ENCODE peak calls at places on chromosomes 16 and 17, in nine cellular contexts. K is stomach, J is fibroblast of mammary gland, B is heart right ventricle, Z is AG10803, M is lower lobe of right lung, C is Peyer's patch, N is dorsolateral prefrontal cortex, I is left ventricle myocardium inferior. Q is an unnamed sample.

GRCh38 chr17:43536236-43537088 is 9.7 kb downstream of the ETV4 start:
- DNase-seq in I (no peak), B (no peak), M (no peak), Z (peak), C (no peak), N (no peak), K (no peak), J (peak), Q (no peak)

GRCh38 chr17:62617894-62618472 is 9.5 kb upstream of the MRC2 start:
- DNase-seq in I (no peak), K (no peak), Z (peak), N (no peak), J (peak), M (no peak), B (no peak), C (no peak), Q (no peak)

GRCh38 chr16:72107371-72107770 is 13.7 kb downstream of the DHX38 start:
- DNase-seq in K (no peak), B (no peak), M (no peak), N (no peak), Z (no peak), C (no peak), J (no peak), I (no peak), Q (no peak)

GRCh38 chr16:67326472-67327309 is at the start of the genes KCTD19 and LRRC36:
- DNase-seq in K (peak), I (peak), C (peak), B (peak), N (no peak), M (peak), Z (no peak), J (peak), Q (peak)

GRCh38 chr17:7867881-7868329 is 10.1 kb downstream of the CYB5D1 start:
- DNase-seq in N (no peak), I (no peak), B (no peak), J (no peak), K (no peak), Z (no peak), M (no peak), C (no peak), Q (no peak)

GRCh38 chr16:85621698-85622433 is 8.7 kb downstream of the GSE1 start:
- DNase-seq in I (no peak), B (no peak), N (no peak), J (no peak), M (no peak), Z (no peak), K (peak), C (no peak), Q (no peak)

GRCh38 chr17:13550291-13550690 is 51.4 kb downstream of the HS3ST3A1 start:
- DNase-seq in M (no peak), N (no peak), C (no peak), I (no peak), K (no peak), J (peak), Z (no peak), B (no peak), Q (no peak)

GRCh38 chr16:69003500-69003899 is 102.0 kb upstream of the HAS3 start:
- DNase-seq in I (no peak), J (peak), C (no peak), N (no peak), K (no peak), M (no peak), Z (no peak), B (no peak), Q (no peak)

GRCh38 chr17:65531508-65532431 is 29.7 kb downstream of the AXIN2 start:
- DNase-seq in I (peak), B (peak), N (no peak), M (no peak), C (no peak), J (peak), Z (peak), K (peak), Q (no peak)

GRCh38 chr17:39813631-39814030 is 50.5 kb downstream of the IKZF3 start:
- DNase-seq in J (no peak), K (no peak), N (no peak), M (no peak), Z (no peak), I (no peak), C (peak), B (no peak), Q (no peak)

GRCh38 chr17:7497228-7497627 is 13.1 kb downstream of the POLR2A start:
- DNase-seq in K (no peak), Z (no peak), M (no peak), I (no peak), N (no peak), C (no peak), J (no peak), B (peak), Q (no peak)

GRCh38 chr16:55225972-55226542 is 97.9 kb upstream of the IRX6 start:
- DNase-seq in M (no peak), J (no peak), C (no peak), Z (no peak), I (no peak), B (no peak), K (no peak), N (no peak), Q (no peak)

GRCh38 chr17:56752263-56752662 is 81.5 kb downstream of the C17orf67 start:
- DNase-seq in Z (peak), J (peak), B (no peak), M (no peak), N (no peak), I (no peak), K (no peak), C (no peak), Q (no peak)

GRCh38 chr16:60419859-60420258 is 1616.4 kb downstream of the CDH8 start:
- DNase-seq in I (no peak), B (no peak), N (no peak), C (no peak), M (no peak), J (no peak), Z (no peak), K (no peak), Q (no peak)

GRCh38 chr16:53142823-53143568 is 88.2 kb downstream of the CHD9 start:
- DNase-seq in K (no peak), I (no peak), C (no peak), B (no peak), Z (no peak), J (peak), N (no peak), M (no peak), Q (no peak)

GRCh38 chr16:2422123-2422867 is 7.0 kb upstream of the CCNF start:
- DNase-seq in I (no peak), M (no peak), C (no peak), J (no peak), B (no peak), N (no peak), Z (no peak), K (no peak), Q (no peak)

DNA sequence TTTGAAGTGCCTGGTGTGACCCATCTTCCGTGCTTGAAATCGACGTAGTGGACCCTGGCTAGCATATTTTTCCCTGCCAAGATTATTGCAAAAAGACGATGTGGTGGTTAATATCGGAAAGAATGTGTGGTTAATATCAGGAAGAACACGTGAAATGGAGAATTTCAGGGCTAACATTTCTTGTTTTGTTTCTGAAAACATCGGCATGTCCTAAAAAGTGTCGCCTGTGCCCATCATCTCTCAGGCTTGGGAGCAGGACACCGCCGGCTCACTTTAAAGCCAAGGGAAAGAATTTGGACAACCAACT is 345 bp upstream of the DCXR start:
- DNase-seq in K (no peak), M (no peak), Z (no peak), J (no peak), C (no peak), I (no peak), N (no peak), B (no peak), Q (no peak)
- H3K4me3 ChIP-seq in K (peak), M (peak), Z (peak), J (peak), C (peak), I (peak), N (peak), B (no peak), Q (no peak)

GRCh38 chr17:6453279-6454024 is 9.2 kb downstream of the PIMREG start:
- DNase-seq in I (no peak), N (no peak), Z (no peak), J (no peak), B (no peak), C (no peak), K (no peak), M (peak), Q (no peak)

GRCh38 chr17:6456321-6456720 is 12.1 kb downstream of the PIMREG start:
- DNase-seq in K (no peak), N (no peak), B (no peak), C (no peak), M (peak), Z (no peak), I (no peak), J (no peak), Q (no peak)

GRCh38 chr17:6456914-6457687 is 12.8 kb downstream of the PIMREG start:
- DNase-seq in K (peak), N (no peak), I (peak), Z (peak), J (peak), B (peak), C (no peak), M (peak), Q (no peak)

GRCh38 chr17:6454495-6455320 is 10.5 kb downstream of the PIMREG start:
- DNase-seq in B (no peak), N (no peak), Z (no peak), M (peak), J (no peak), I (no peak), K (no peak), C (no peak), Q (no peak)

DNA sequence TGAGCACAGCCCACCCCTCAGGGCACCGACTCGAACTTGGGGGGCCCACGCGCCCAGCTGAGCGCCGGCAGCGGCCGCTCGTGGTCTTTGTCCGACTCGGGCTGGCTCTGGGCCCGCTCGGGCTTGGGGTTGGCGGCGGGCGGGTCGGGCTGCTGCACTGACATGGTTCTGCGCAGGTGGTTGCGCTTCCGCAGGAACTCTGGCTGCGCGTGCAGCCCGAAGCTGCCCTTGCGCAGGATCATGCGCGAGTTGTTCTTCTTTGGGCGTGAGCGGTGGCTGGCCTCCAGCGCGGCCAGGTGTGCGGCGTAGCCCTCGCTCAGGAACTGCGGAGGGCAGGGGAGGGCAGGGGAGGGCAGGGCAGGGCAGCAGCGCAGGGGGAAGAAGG is 11.1 kb downstream of the PIMREG start:
- DNase-seq in Z (no peak), M (peak), K (peak), N (no peak), I (no peak), C (peak), J (peak), B (no peak), Q (no peak)
- H3K4me3 ChIP-seq in Z (no peak), M (no peak), K (peak), N (no peak), I (peak), C (peak), J (no peak), B (no peak), Q (peak)

DNA sequence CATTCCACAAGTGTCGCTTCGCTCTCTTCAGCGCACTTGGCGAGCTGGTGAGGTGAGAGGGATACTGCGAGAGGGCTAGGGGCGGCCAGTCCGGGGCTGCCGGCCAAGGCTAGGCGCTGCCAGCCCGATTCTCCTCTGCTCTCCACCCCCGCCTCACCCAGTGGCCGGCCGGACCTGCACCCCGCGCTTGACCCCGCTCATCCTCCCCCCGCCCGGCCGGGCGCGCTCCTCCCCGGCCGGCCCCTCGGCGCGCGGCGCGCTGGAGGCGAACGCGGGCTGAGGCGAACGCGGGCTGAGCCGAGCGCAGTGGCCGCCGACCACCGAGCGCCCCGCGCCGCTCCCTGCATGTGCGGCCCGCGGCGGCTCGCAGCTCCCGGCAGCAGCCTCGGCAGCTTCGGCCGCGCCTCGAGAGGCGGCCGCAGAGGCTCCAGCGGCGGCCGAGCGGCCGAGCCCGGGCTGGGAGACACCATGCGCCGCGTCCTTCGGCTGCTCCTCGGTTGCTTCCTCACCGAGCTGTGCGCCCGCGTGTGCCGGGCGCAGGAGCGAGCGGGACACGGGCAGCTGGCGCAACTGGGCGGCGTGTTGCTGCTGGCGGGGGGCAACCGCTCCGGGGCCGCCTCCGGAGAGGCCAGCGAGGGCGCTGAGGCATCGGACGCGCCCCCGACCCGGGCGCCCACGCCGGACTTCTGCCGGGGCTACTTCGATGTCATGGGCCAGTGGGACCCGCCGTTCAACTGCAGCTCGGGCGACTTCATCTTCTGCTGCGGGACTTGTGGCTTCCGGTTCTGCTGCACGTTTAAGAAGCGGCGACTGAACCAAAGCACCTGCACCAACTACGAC is at the start of gene SHISA9:
- DNase-seq in M (no peak), J (no peak), B (no peak), C (no peak), K (no peak), N (no peak), I (no peak), Z (peak), Q (no peak)
- H3K4me3 ChIP-seq in M (no peak), J (peak), B (no peak), C (peak), K (peak), N (peak), I (peak), Z (peak), Q (peak)

GRCh38 chr17:79220201-79220714 is 145.6 kb downstream of the ENGASE start:
- DNase-seq in N (no peak), M (no peak), Z (no peak), I (no peak), B (no peak), C (no peak), J (no peak), K (no peak), Q (no peak)
- H3K4me3 ChIP-seq in N (peak), M (no peak), Z (no peak), I (peak), B (no peak), C (no peak), J (no peak), K (no peak), Q (peak)

DNA sequence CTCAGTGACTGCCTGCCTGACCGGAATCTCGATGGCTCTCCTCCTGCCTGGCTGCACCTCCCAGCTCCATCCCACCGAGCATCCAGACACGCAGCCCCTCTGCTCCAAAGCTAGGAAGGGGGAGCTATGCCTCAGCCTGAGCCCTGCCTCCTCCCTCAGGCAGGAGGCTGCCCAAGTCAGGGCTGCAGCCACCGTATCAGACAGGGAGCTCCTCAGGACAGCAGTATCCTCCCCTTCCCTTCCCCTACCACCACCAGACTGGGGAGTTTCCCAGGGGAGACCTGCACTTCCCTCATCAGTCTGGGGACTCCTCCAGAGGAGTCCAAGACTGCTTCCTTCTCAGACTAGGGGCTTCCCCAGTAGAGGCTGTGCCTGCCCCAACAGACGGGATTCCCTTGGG is 17.5 kb downstream of the TMEM132E start:
- DNase-seq in C (no peak), K (no peak), J (no peak), B (no peak), I (no peak), Z (no peak), M (no peak), N (no peak), Q (no peak)
- H3K4me3 ChIP-seq in C (no peak), K (no peak), J (no peak), B (no peak), I (no peak), Z (no peak), M (no peak), N (no peak), Q (no peak)

Q was measured in iPS DF 6.9.